ENCODE peak calls at places on chromosomes 2 and 18, in five cellular contexts. M is transverse colon, A is K562, J is stomach, B is GM12878. D is an unnamed sample.

GRCh38 chr18:58456625-58457024 is 172.3 kb downstream of the ALPK2 start:
- DNase-seq in B (no peak), J (no peak), A (no peak), M (peak; percentile 55), D (no peak)

GRCh38 chr2:66509326-66509811 is 74.4 kb downstream of the MEIS1 start:
- DNase-seq in B (no peak), A (no peak), J (no peak), M (no peak), D (no peak)

GRCh38 chr2:142716463-142717242 is 160.8 kb upstream of the KYNU start:
- DNase-seq in B (no peak), M (no peak), J (no peak), A (no peak), D (no peak)

GRCh38 chr2:124610141-124610540 is 585.1 kb downstream of the CNTNAP5 start:
- DNase-seq in J (no peak), B (no peak), A (no peak), M (no peak), D (no peak)

GRCh38 chr2:106137944-106138903 is 55.9 kb downstream of the UXS1 start:
- DNase-seq in J (no peak), B (no peak), M (no peak), A (no peak), D (no peak)

GRCh38 chr2:8536686-8537571 is 144.9 kb upstream of the ID2 start:
- DNase-seq in J (no peak), A (peak; percentile 53), M (no peak), B (no peak), D (peak; percentile 41)

GRCh38 chr18:3692691-3693090 is 242.7 kb downstream of the TGIF1 start:
- DNase-seq in J (no peak), M (no peak), B (no peak), A (no peak), D (no peak)

GRCh38 chr18:49487711-49488310 is 777 bp upstream of the C18orf32 start:
- DNase-seq in M (no peak), A (peak; percentile 18), J (no peak), B (no peak), D (no peak)

GRCh38 chr2:182368446-182368845 is 58.4 kb downstream of the PDE1A start:
- DNase-seq in J (no peak), M (no peak), A (no peak), B (no peak), D (no peak)

GRCh38 chr2:25912851-25913695 is 34.8 kb upstream of the ASXL2 start:
- DNase-seq in M (no peak), B (no peak), J (no peak), A (no peak), D (no peak)

GRCh38 chr2:188976545-188977268 is 2.5 kb downstream of the COL3A1 start:
- DNase-seq in A (no peak), B (no peak), M (no peak), J (no peak), D (no peak)

GRCh38 chr2:99899058-99899855 is 243.1 kb downstream of the AFF3 start:
- DNase-seq in J (no peak), B (no peak), A (no peak), M (no peak), D (no peak)

GRCh38 chr2:203804070-203804469 is 63.5 kb upstream of the CTLA4 start:
- DNase-seq in M (no peak), B (no peak), J (no peak), A (no peak), D (no peak)

GRCh38 chr2:246489-247145 is 17.2 kb downstream of the SH3YL1 start:
- DNase-seq in B (no peak), J (no peak), M (no peak), A (peak; percentile 71), D (no peak)

GRCh38 chr2:221716434-221717303 is 144.6 kb upstream of the EPHA4 start:
- DNase-seq in J (no peak), M (peak; percentile 22), A (no peak), B (no peak), D (no peak)

GRCh38 chr2:64606495-64607363 is 47.0 kb downstream of the SERTAD2 start:
- DNase-seq in J (peak; percentile 79), B (peak; percentile 83), M (peak; percentile 88), A (peak; percentile 94), D (peak; percentile 96)

GRCh38 chr2:26564121-26564520 is 77.0 kb downstream of the CIB4 start:
- DNase-seq in B (no peak), A (no peak), M (no peak), J (no peak), D (peak; percentile 35)

GRCh38 chr2:27807476-27807875 is 36.0 kb downstream of the MRPL33 start:
- DNase-seq in B (no peak), M (peak; percentile 32), J (peak; percentile 51), A (peak; percentile 31), D (no peak)

GRCh38 chr2:224492531-224492930 is 90.6 kb upstream of the FAM124B start:
- DNase-seq in J (no peak), B (no peak), M (no peak), A (no peak), D (no peak)

DNA sequence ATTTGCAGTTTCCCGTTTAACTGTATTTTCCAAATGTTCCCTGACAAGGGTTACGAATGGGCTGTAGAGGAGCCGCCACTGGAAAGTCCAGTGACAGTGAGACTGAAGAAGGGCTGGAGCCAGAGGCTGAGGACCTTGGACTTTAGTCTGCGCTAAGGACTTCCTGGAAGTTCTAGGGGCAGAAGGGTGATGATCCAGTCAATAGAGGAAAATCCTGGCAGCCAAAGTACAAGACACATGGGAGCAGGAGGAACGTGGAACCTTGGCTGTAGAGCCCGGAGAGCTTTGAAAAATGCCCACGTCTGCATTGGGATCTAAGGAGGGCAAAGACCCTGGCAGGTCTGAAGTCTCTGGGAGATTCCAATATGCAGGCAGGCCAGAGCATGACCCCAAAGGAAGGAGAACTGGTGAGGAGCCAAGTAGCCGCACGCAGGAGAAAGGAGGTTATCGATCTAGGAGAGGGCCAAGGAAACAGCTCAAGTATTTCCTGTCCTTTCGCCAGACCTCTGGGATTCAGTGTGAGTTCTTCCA is 28.5 kb downstream of the MBP start:
- DNase-seq in B (no peak), M (no peak), J (no peak), A (no peak), D (no peak)
- TF ChIP-seq POLR2AphosphoS5 in B (no peak), M (no peak), J (no peak), A (no peak), D (no peak)

DNA sequence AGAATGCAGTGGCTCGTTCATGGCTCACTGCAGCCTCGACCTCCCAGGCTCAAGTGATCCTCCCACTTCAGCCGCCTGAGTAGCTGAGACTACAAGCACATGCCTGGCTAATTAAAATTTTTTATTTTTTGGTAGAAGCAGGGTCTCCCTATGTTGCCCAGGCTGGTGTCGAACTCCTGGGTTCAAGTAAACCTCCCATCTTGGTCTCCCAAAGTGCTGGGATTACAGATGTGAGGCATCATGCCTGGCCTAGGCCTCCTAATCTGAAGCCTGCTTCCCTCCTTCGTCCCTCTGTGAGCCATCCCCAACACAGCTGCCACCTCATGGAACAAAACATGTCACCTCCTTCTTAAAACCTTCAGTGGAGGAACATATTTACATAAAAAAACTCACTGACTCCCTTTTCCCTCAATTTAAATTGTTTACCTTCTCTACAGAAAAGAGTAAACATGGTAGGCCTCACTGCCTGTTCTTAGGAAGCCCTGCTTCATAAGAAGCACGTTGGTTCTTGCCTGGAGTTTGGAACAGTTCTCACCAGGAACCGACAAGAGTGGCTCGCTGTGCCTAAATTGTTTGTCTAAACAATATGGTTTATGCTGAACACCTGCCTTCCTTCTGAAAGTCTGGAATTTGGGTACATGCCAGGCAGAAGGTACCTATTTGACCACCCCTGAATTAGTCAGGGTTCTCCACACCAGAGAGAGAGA is 12.1 kb upstream of the RHOB start:
- DNase-seq in B (no peak), M (peak; percentile 6), J (peak; percentile 22), A (no peak), D (no peak)
- H3K4me3 ChIP-seq in B (no peak overlapping the region), M (no peak overlapping the region), J (no peak overlapping the region), A (no peak overlapping the region), D (no peak overlapping the region)

GRCh38 chr2:231602874-231603467 is 10.3 kb downstream of the TEX44 start:
- DNase-seq in B (no peak), M (no peak), A (no peak), J (no peak), D (no peak)
- H3K27ac ChIP-seq in B (no peak overlapping the region), M (peak overlapping the region; percentile 96), A (no peak overlapping the region), J (peak overlapping the region; percentile 22), D (no peak overlapping the region)

GRCh38 chr2:47070920-47071824 is 83.9 kb downstream of the STPG4 start:
- DNase-seq in J (peak; percentile 63), B (peak; percentile 86), M (peak; percentile 77), A (no peak), D (no peak)
- TF ChIP-seq POLR2AphosphoS5 in J (no peak), B (no peak), M (no peak), A (no peak), D (peak; percentile 54)

DNA sequence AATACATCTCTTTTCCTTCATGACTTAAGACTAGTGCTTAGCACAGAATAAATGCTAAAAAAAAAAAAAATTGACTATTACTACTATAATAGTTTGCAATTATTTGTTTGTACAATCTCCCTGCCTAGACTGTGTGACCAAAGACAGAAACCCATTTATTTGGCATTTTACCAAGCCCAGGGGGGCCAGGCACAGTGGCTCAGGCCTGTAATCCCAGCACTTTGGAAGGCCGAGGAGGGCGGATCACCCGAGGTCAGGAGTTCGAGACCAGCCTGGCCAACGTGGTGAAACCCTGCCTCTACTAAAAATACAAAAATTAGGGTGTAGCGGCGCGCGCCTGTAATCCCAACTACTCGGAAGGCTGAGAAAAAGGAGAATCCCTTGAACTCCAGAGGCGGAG is 1.4 kb downstream of the ASB3 start:
- DNase-seq in M (no peak), B (no peak), J (no peak), A (no peak), D (no peak)
- H3K4me3 ChIP-seq in M (no peak overlapping the region), B (peak overlapping the region; percentile 97), J (peak overlapping the region; percentile 85), A (peak overlapping the region; percentile 94), D (peak overlapping the region; percentile 61)

GRCh38 chr18:79927597-79928562 is 23.6 kb downstream of the SLC66A2 start:
- DNase-seq in M (peak; percentile 5), B (no peak), J (peak; percentile 16), A (no peak), D (peak; percentile 53)
- H3K27ac ChIP-seq in M (no peak overlapping the region), B (no peak overlapping the region), J (no peak overlapping the region), A (no peak overlapping the region), D (no peak overlapping the region)

D was measured in spleen.